ENCODE peak calls at places on chromosomes 12 and 14, in four cellular contexts. O, Z, J and F are unnamed samples.

GRCh38 chr12:64716839-64717455 is 42.3 kb downstream of the GNS start:
- DNase-seq in O (no peak), J (no peak), Z (no peak), F (no peak)

GRCh38 chr14:25464772-25465171 is 414.8 kb upstream of the STXBP6 start:
- DNase-seq in Z (no peak), J (no peak), O (no peak), F (no peak)

GRCh38 chr14:52873096-52873495 is 77.8 kb downstream of the FERMT2 start:
- DNase-seq in Z (no peak), O (no peak), J (no peak), F (no peak)

GRCh38 chr12:68373836-68374314 is 41.7 kb upstream of the MDM1 start:
- DNase-seq in J (no peak), Z (no peak), O (no peak), F (no peak)

GRCh38 chr14:36579001-36579555 is 3.3 kb downstream of the NKX2-8 start:
- DNase-seq in O (no peak), J (no peak), Z (no peak), F (no peak)

GRCh38 chr14:79605863-79606262 is 605.4 kb downstream of the DIO2 start:
- DNase-seq in O (no peak), J (no peak), Z (no peak), F (no peak)

GRCh38 chr14:79011091-79011919 is 841.1 kb downstream of the NRXN3 start:
- DNase-seq in Z (peak; percentile 84), J (peak; percentile 90), O (peak; percentile 89), F (peak; percentile 73)

GRCh38 chr12:79121486-79121885 is 256.9 kb downstream of the SYT1 start:
- DNase-seq in O (no peak), J (peak; percentile 22), Z (no peak), F (no peak)

GRCh38 chr12:110222433-110222832 is 58.6 kb upstream of the ATP2A2 start:
- DNase-seq in Z (no peak), O (no peak), J (no peak), F (no peak)

GRCh38 chr12:122449317-122449716 is 26.8 kb upstream of the CLIP1 start:
- DNase-seq in O (peak; percentile 92), J (peak; percentile 91), Z (peak; percentile 95), F (peak; percentile 90)

GRCh38 chr14:106843951-106844483 is 1317.6 kb downstream of the TMEM121 start:
- DNase-seq in O (peak; percentile 66), J (no peak), Z (no peak), F (no peak)

GRCh38 chr14:106844608-106845285 is 1318.4 kb downstream of the TMEM121 start:
- DNase-seq in J (no peak), O (peak; percentile 49), Z (no peak), F (no peak)

GRCh38 chr14:106845286-106846087 is 1319.1 kb downstream of the TMEM121 start:
- DNase-seq in J (no peak), Z (no peak), O (peak; percentile 93), F (no peak)

GRCh38 chr14:106848330-106849121 is 1322.1 kb downstream of the TMEM121 start:
- DNase-seq in Z (no peak), O (peak; percentile 85), J (no peak), F (no peak)

GRCh38 chr14:106846218-106846617 is 1319.8 kb downstream of the TMEM121 start:
- DNase-seq in Z (no peak), J (no peak), O (peak; percentile 26), F (peak; percentile 7)
- H3K9ac ChIP-seq in Z (no peak overlapping the region), J (no peak overlapping the region), O (peak overlapping the region; percentile 12), F (peak overlapping the region; percentile 82)

DNA sequence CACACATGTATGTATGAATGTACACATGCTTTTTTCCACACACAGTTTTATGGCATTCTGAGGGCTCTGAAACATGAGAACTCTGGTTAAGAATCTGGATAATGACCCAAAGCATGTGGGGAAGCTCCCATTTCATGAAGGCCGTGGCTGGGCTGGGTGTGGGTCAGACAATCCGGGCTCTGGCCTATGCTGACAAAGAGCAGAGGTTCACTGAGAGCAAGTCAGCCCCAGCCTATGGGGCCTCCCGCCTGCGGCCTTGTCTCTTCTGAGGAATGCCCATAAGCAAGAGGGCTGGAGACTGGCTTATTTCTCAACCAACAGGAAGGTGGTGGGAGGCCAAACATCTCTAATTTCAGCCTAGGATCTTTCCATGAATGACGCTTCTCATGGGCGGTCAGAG is 8.5 kb downstream of the MYH6 start:
- DNase-seq in J (no peak), O (no peak), Z (no peak), F (peak; percentile 27)
- H3K4me1 ChIP-seq in J (no peaks in the 10 kb centered on the region), O (no peaks in the 10 kb centered on the region), Z (no peaks in the 10 kb centered on the region), F (no peaks in the 10 kb centered on the region)

GRCh38 chr12:31119531-31120211 is 46.0 kb downstream of the DDX11 start:
- DNase-seq in J (no peak), Z (no peak), O (no peak), F (no peak)

GRCh38 chr12:31118831-31119530 is 45.3 kb downstream of the DDX11 start:
- DNase-seq in J (no peak), Z (no peak), O (no peak), F (peak; percentile 19)

GRCh38 chr12:31117203-31118011 is 43.7 kb downstream of the DDX11 start:
- DNase-seq in O (peak; percentile 39), J (peak; percentile 30), Z (peak; percentile 1), F (peak; percentile 34)

GRCh38 chr12:31120392-31121008 is 46.8 kb downstream of the DDX11 start:
- DNase-seq in Z (no peak), J (no peak), O (no peak), F (no peak)

DNA sequence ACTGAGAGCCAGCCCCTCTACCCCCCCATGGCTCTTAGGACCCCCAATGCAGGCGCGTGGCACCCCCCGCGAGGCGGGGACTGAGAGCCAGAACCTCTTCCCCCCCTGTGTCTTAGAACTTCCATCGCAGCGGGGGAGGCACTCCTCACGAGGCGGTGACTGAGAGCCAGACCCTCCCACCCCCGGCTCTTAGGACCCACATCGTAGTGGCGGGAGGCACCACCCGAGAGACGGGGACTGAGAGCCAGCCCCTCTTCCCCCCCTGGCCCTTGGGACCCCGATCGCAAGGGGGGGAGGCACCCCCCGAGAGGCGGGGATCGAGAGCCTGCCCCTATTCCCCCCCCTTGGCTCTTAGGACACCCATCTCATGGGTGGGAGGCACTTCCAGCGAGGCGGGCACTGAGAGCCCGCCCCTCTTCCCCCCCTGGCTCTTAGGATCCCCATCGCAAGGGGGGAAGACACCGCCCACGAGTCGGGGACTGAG is 44.7 kb downstream of the DDX11 start:
- DNase-seq in Z (no peak), J (no peak), O (no peak), F (no peak)
- H3K4me3 ChIP-seq in Z (no peak overlapping the region), J (no peak overlapping the region), O (peak overlapping the region; percentile 14), F (no peak overlapping the region)

GRCh38 chr14:33512201-33512600 is 438.7 kb downstream of the EGLN3 start:
- DNase-seq in J (peak; percentile 83), O (peak; percentile 6), Z (no peak), F (peak; percentile 8)

GRCh38 chr14:33515899-33516298 is 435.0 kb downstream of the EGLN3 start:
- DNase-seq in Z (no peak), J (no peak), O (no peak), F (no peak)

GRCh38 chr14:33515441-33515840 is 435.4 kb downstream of the EGLN3 start:
- DNase-seq in Z (no peak), O (no peak), J (no peak), F (no peak)

GRCh38 chr14:33510991-33511390 is 439.9 kb downstream of the EGLN3 start:
- DNase-seq in J (no peak), Z (no peak), O (no peak), F (no peak)

DNA sequence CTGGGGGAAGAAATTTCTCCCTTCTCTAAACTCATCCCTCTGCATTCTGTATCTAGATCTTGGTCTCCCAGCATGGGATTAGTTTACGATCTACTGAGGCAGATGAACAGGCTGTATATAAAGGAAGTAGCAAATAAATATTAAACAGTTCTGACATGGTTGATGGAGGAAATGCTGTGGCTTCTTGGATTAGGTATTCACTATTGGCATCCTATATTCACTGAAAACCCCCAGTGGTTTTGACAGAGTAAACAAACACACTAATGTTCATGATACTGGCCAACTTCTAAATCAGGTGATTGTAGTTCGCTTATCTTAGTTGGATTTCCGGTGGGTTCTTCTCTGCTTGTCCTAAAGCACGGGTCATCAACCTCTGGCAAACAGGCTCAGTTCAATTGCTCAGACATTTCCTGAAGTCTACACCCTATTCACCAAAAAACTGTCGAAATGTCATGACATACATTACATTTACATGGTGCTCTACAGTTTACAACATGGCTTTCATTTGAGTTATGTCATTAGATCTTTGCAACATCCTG is 433.9 kb downstream of the EGLN3 start:
- DNase-seq in Z (no peak), O (no peak), J (no peak), F (no peak)
- H3K9ac ChIP-seq in Z (no peak overlapping the region), O (no peak overlapping the region), J (no peak overlapping the region), F (no peak overlapping the region)

GRCh38 chr14:55105991-55106390 is 23.1 kb upstream of the LGALS3 start:
- DNase-seq in Z (no peak), J (no peak), O (no peak), F (no peak)
- H3K4me1 ChIP-seq in Z (peaks cover 30% of the 10 kb centered on the region), J (peaks cover 61% of the 10 kb centered on the region), O (peaks cover 48% of the 10 kb centered on the region), F (peaks cover 62% of the 10 kb centered on the region)

DNA sequence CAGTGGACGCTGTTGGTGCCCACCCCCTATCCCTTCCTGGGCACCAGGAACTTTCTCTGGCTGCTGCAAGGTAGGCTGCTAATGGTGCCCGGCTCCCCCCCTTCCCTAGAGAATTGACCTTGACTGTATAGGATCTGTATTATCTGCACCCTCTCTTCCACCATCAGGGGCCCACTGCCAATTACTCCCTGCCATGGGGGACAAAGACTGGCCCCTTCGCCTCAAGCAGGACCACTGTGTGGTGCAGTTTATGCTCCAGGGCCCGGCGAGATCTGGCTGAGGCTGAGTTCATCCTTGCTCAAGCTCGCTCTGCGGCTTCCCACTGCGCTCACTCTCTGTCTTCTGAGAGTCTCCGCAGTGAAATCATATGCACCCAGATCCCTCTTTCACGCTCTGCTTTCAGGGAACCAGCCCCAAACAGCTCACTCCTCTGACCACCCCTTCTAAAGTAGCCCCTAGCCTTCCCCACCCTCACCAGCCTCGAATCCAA is 95.2 kb downstream of the LGMN start:
- DNase-seq in Z (no peak), J (no peak), O (no peak), F (no peak)
- H3K4me3 ChIP-seq in Z (no peak overlapping the region), J (no peak overlapping the region), O (no peak overlapping the region), F (no peak overlapping the region)

DNA sequence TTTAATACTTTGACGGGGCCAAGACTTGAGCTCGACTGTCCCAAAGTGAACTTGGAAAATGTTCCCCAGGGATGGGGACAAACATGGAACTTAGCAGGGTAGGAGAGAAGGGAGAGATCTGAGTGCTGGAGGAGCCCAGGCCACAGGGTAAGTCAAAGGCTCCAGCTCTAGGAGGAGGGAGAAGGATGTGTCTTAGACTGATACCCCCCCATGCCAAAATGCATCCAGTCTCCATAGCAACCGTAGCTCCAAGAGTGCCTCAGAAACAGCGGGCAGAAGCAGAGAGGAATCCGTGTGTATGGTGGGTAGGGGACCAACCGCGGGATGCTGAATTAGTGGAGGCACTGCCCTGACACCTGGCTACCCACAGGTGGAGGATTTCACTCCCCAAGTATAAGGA is 845 bp upstream of the AGAP2 start:
- DNase-seq in O (no peak), Z (no peak), J (no peak), F (no peak)
- H3K9ac ChIP-seq in O (no peak overlapping the region), Z (no peak overlapping the region), J (no peak overlapping the region), F (no peak overlapping the region)

GRCh38 chr14:68979021-68979721 is at the start of gene ACTN1:
- DNase-seq in Z (peak; percentile 97), J (peak; percentile 97), O (peak; percentile 98), F (peak; percentile 99)
- H3K4me1 ChIP-seq in Z (peaks cover 44% of the 10 kb centered on the region), J (peaks cover 63% of the 10 kb centered on the region), O (peaks cover 45% of the 10 kb centered on the region), F (peaks cover 61% of the 10 kb centered on the region)

DNA sequence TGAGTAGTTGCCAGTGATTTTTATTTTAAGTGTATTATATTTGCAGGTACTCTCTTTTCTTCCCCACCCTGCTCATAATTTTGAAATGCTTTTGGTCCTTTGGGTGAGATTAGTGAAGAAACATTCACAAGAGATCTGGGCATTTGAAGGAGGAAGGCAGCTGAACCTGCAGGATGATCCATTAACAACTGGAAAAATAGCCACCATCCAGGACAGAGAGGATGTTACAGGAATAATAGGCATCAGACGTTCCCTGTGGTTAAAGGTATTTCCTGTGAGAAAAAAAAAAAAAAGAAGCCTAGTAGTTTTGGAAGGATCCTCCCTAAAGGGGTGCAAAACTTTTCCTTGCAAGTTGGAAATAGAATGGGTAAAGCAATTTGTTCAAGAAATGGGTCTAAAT is 145.3 kb downstream of the SLC38A4 start:
- DNase-seq in O (no peak), Z (no peak), J (no peak), F (no peak)
- H3K4me3 ChIP-seq in O (no peak overlapping the region), Z (no peak overlapping the region), J (no peak overlapping the region), F (no peak overlapping the region)